ENCODE peak calls at places on chromosomes 11 and 22, in eight cellular contexts. One of them, this sample, is unnamed. For H3K27me3 and H3K4me1, the result is how much of the 10 kb centered on the place peaks cover.

GRCh38 chr11:126927628-126928027 is 72.9 kb downstream of the KIRREL3 start:
- DNase-seq in PC-3: no peak
- DNase-seq in GM23248: no peak
- DNase-seq in CD8-positive, alpha-beta memory T cell: no peak
- DNase-seq in HCT116: no peak
- DNase-seq in upper lobe of right lung: no peak
- DNase-seq in adrenal gland: no peak
- DNase-seq in hepatocyte: no peak
- DNase-seq in this sample: no peak

GRCh38 chr22:42472671-42473070 is 40.5 kb upstream of the NFAM1 start:
- DNase-seq in GM23248: no peak
- DNase-seq in HCT116: no peak
- DNase-seq in upper lobe of right lung: no peak
- DNase-seq in CD8-positive, alpha-beta memory T cell: no peak
- DNase-seq in PC-3: no peak
- DNase-seq in hepatocyte: no peak
- DNase-seq in adrenal gland: no peak
- DNase-seq in this sample: no peak

GRCh38 chr22:38699784-38700183 is 959 bp downstream of the JOSD1 start:
- DNase-seq in PC-3: peak
- DNase-seq in upper lobe of right lung: no peak
- DNase-seq in GM23248: peak
- DNase-seq in CD8-positive, alpha-beta memory T cell: no peak
- DNase-seq in hepatocyte: peak
- DNase-seq in HCT116: no peak
- DNase-seq in adrenal gland: peak
- DNase-seq in this sample: no peak

GRCh38 chr22:30190619-30191018 is 55.9 kb downstream of the LIF start:
- DNase-seq in PC-3: no peak
- DNase-seq in HCT116: no peak
- DNase-seq in CD8-positive, alpha-beta memory T cell: no peak
- DNase-seq in adrenal gland: no peak
- DNase-seq in GM23248: no peak
- DNase-seq in hepatocyte: no peak
- DNase-seq in upper lobe of right lung: no peak
- DNase-seq in this sample: no peak

GRCh38 chr11:74605403-74605802 is 13.0 kb downstream of the POLD3 start:
- DNase-seq in hepatocyte: no peak
- DNase-seq in HCT116: no peak
- DNase-seq in GM23248: no peak
- DNase-seq in PC-3: no peak
- DNase-seq in CD8-positive, alpha-beta memory T cell: no peak
- DNase-seq in upper lobe of right lung: no peak
- DNase-seq in adrenal gland: no peak
- DNase-seq in this sample: no peak

GRCh38 chr11:108807262-108807661 is 142.4 kb downstream of the DDX10 start:
- DNase-seq in HCT116: no peak
- DNase-seq in PC-3: no peak
- DNase-seq in upper lobe of right lung: no peak
- DNase-seq in GM23248: no peak
- DNase-seq in adrenal gland: no peak
- DNase-seq in CD8-positive, alpha-beta memory T cell: no peak
- DNase-seq in hepatocyte: no peak
- DNase-seq in this sample: no peak

GRCh38 chr11:86274503-86274902 is 27.5 kb upstream of the HIKESHI start:
- DNase-seq in PC-3: no peak
- DNase-seq in HCT116: no peak
- DNase-seq in adrenal gland: no peak
- DNase-seq in hepatocyte: no peak
- DNase-seq in upper lobe of right lung: no peak
- DNase-seq in GM23248: no peak
- DNase-seq in CD8-positive, alpha-beta memory T cell: no peak
- DNase-seq in this sample: peak

GRCh38 chr22:39994046-39994565 is 648 bp upstream of the FAM83F start:
- DNase-seq in PC-3: no peak
- DNase-seq in CD8-positive, alpha-beta memory T cell: no peak
- DNase-seq in upper lobe of right lung: no peak
- DNase-seq in adrenal gland: no peak
- DNase-seq in hepatocyte: no peak
- DNase-seq in GM23248: no peak
- DNase-seq in HCT116: no peak
- DNase-seq in this sample: no peak

GRCh38 chr11:30284836-30285235 is 38.1 kb upstream of the ARL14EP start:
- DNase-seq in HCT116: no peak
- DNase-seq in GM23248: no peak
- DNase-seq in PC-3: no peak
- DNase-seq in upper lobe of right lung: no peak
- DNase-seq in hepatocyte: no peak
- DNase-seq in adrenal gland: no peak
- DNase-seq in CD8-positive, alpha-beta memory T cell: no peak
- DNase-seq in this sample: no peak

GRCh38 chr11:66467034-66467659 is 442 bp downstream of the PELI3 start:
- DNase-seq in HCT116: no peak
- DNase-seq in upper lobe of right lung: no peak
- DNase-seq in adrenal gland: peak
- DNase-seq in hepatocyte: peak
- DNase-seq in PC-3: peak
- DNase-seq in GM23248: peak
- DNase-seq in CD8-positive, alpha-beta memory T cell: no peak
- DNase-seq in this sample: no peak

GRCh38 chr11:32658639-32659406 is 75.2 kb downstream of the EIF3M start:
- DNase-seq in GM23248: peak
- DNase-seq in CD8-positive, alpha-beta memory T cell: no peak
- DNase-seq in HCT116: no peak
- DNase-seq in adrenal gland: no peak
- DNase-seq in upper lobe of right lung: no peak
- DNase-seq in hepatocyte: no peak
- DNase-seq in PC-3: peak
- DNase-seq in this sample: no peak

DNA sequence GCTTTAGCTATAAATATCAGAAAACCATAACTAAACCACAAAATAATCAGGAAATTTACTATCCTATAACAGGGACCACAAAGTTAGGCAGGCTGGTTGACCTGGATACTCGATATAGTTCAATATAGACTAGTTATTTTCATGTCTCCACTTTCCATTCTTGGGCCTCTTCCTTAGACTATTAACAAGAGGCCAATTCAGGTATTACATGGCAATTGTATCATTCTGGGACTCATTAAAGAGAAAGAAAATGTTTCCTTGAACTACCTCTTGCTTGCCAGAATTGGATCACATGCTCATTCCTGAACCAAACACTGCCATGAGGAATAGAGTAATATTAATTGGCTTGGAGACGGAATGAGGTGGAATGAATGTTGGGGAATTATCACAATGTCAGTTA is 76.0 kb downstream of the EIF3M start:
- DNase-seq in HCT116: no peak
- DNase-seq in hepatocyte: no peak
- DNase-seq in adrenal gland: no peak
- DNase-seq in GM23248: peak
- DNase-seq in PC-3: peak
- DNase-seq in upper lobe of right lung: no peak
- DNase-seq in CD8-positive, alpha-beta memory T cell: no peak
- DNase-seq in this sample: no peak
- H3K4me3 ChIP-seq in HCT116: no peak
- H3K4me3 ChIP-seq in hepatocyte: no peak
- H3K4me3 ChIP-seq in adrenal gland: no peak
- H3K4me3 ChIP-seq in GM23248: no peak
- H3K4me3 ChIP-seq in PC-3: peak
- H3K4me3 ChIP-seq in upper lobe of right lung: no peak
- H3K4me3 ChIP-seq in CD8-positive, alpha-beta memory T cell: no peak
- H3K4me3 ChIP-seq in this sample: no peak

DNA sequence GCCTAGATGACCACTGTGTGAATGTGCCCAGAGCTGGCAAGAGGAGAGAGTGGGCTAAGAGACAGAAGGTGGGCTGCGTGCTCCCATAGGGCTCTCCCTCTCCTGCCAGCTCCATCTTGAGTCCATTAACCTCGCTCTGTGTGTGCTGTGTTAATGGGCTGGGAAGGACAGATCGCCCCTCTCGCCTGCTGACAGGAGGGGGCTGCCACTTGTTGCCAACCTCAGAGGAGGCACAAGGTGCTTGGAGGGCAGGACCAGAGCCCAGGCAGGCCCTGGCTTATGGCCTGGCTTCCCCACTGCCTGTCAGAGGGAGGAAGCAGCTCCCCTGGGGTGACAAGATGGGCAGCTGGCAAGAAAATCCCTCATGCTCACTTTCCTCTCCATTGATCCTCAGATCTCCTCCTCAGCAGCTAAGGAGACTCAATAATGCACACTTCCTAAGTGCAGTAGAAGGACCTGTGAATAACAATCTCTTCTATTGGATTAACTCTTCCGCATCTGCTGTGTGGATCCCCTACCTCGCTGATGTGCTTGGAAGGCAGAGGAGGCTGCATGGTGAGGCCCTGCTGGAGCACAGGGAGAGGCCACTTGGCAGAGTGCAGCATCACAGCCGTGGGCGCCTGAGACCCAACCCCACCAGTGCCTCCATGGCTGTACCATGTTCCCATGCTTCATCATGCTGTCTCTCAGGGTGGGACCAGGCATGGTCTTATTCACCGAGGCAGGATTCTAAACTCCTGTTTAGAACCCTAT is 70.4 kb downstream of the TRIM29 start:
- DNase-seq in GM23248: no peak
- DNase-seq in hepatocyte: no peak
- DNase-seq in CD8-positive, alpha-beta memory T cell: no peak
- DNase-seq in adrenal gland: no peak
- DNase-seq in upper lobe of right lung: no peak
- DNase-seq in PC-3: no peak
- DNase-seq in HCT116: no peak
- DNase-seq in this sample: no peak
- H3K27me3 ChIP-seq in GM23248: under half
- H3K27me3 ChIP-seq in hepatocyte: under half
- H3K27me3 ChIP-seq in CD8-positive, alpha-beta memory T cell: under half
- H3K27me3 ChIP-seq in adrenal gland: under half
- H3K27me3 ChIP-seq in upper lobe of right lung: under half
- H3K27me3 ChIP-seq in PC-3: half or more
- H3K27me3 ChIP-seq in HCT116: under half
- H3K27me3 ChIP-seq in this sample: under half

GRCh38 chr11:119436715-119437114 is 13.7 kb upstream of the THY1 start:
- DNase-seq in hepatocyte: no peak
- DNase-seq in CD8-positive, alpha-beta memory T cell: no peak
- DNase-seq in adrenal gland: no peak
- DNase-seq in upper lobe of right lung: no peak
- DNase-seq in HCT116: no peak
- DNase-seq in GM23248: no peak
- DNase-seq in PC-3: no peak
- DNase-seq in this sample: no peak
- H3K4me1 ChIP-seq in hepatocyte: under half
- H3K4me1 ChIP-seq in CD8-positive, alpha-beta memory T cell: under half
- H3K4me1 ChIP-seq in adrenal gland: under half
- H3K4me1 ChIP-seq in upper lobe of right lung: under half
- H3K4me1 ChIP-seq in HCT116: under half
- H3K4me1 ChIP-seq in GM23248: under half
- H3K4me1 ChIP-seq in PC-3: under half
- H3K4me1 ChIP-seq in this sample: under half

GRCh38 chr22:29029202-29030000 is 32.2 kb downstream of the C22orf31 start:
- DNase-seq in hepatocyte: no peak
- DNase-seq in GM23248: no peak
- DNase-seq in PC-3: no peak
- DNase-seq in upper lobe of right lung: no peak
- DNase-seq in CD8-positive, alpha-beta memory T cell: no peak
- DNase-seq in HCT116: no peak
- DNase-seq in adrenal gland: no peak
- DNase-seq in this sample: no peak

GRCh38 chr22:29030016-29030617 is 31.5 kb downstream of the C22orf31 start:
- DNase-seq in CD8-positive, alpha-beta memory T cell: no peak
- DNase-seq in hepatocyte: no peak
- DNase-seq in HCT116: peak
- DNase-seq in adrenal gland: no peak
- DNase-seq in PC-3: peak
- DNase-seq in upper lobe of right lung: no peak
- DNase-seq in GM23248: peak
- DNase-seq in this sample: no peak

GRCh38 chr22:29032014-29032475 is 29.6 kb downstream of the C22orf31 start:
- DNase-seq in HCT116: no peak
- DNase-seq in hepatocyte: no peak
- DNase-seq in CD8-positive, alpha-beta memory T cell: no peak
- DNase-seq in adrenal gland: peak
- DNase-seq in upper lobe of right lung: no peak
- DNase-seq in GM23248: peak
- DNase-seq in PC-3: no peak
- DNase-seq in this sample: no peak

GRCh38 chr22:29031236-29031982 is 30.2 kb downstream of the C22orf31 start:
- DNase-seq in HCT116: peak
- DNase-seq in hepatocyte: peak
- DNase-seq in CD8-positive, alpha-beta memory T cell: no peak
- DNase-seq in adrenal gland: peak
- DNase-seq in GM23248: peak
- DNase-seq in PC-3: peak
- DNase-seq in upper lobe of right lung: peak
- DNase-seq in this sample: peak

GRCh38 chr22:29030618-29031235 is 30.9 kb downstream of the C22orf31 start:
- DNase-seq in hepatocyte: peak
- DNase-seq in upper lobe of right lung: peak
- DNase-seq in adrenal gland: peak
- DNase-seq in PC-3: peak
- DNase-seq in GM23248: peak
- DNase-seq in HCT116: peak
- DNase-seq in CD8-positive, alpha-beta memory T cell: no peak
- DNase-seq in this sample: peak
- H3K4me3 ChIP-seq in hepatocyte: peak
- H3K4me3 ChIP-seq in upper lobe of right lung: peak
- H3K4me3 ChIP-seq in adrenal gland: no peak
- H3K4me3 ChIP-seq in PC-3: peak
- H3K4me3 ChIP-seq in GM23248: peak
- H3K4me3 ChIP-seq in HCT116: peak
- H3K4me3 ChIP-seq in CD8-positive, alpha-beta memory T cell: no peak
- H3K4me3 ChIP-seq in this sample: peak

GRCh38 chr22:25763239-25763777 is 21.3 kb downstream of the MYO18B start:
- DNase-seq in adrenal gland: no peak
- DNase-seq in GM23248: peak
- DNase-seq in upper lobe of right lung: no peak
- DNase-seq in hepatocyte: no peak
- DNase-seq in PC-3: no peak
- DNase-seq in CD8-positive, alpha-beta memory T cell: no peak
- DNase-seq in HCT116: no peak
- DNase-seq in this sample: no peak
- H3K27me3 ChIP-seq in adrenal gland: under half
- H3K27me3 ChIP-seq in GM23248: under half
- H3K27me3 ChIP-seq in upper lobe of right lung: under half
- H3K27me3 ChIP-seq in hepatocyte: under half
- H3K27me3 ChIP-seq in PC-3: under half
- H3K27me3 ChIP-seq in CD8-positive, alpha-beta memory T cell: under half
- H3K27me3 ChIP-seq in HCT116: under half
- H3K27me3 ChIP-seq in this sample: under half